ENCODE peak calls at places on chromosomes 5 and 9, in seven cellular contexts. T, H, O, Q, I, W and A are unnamed samples.
A peak's percentile ranks its signal among the peaks of the same experiment; 100 is the strongest.

GRCh38 chr5:111672126-111672525 is 84.9 kb downstream of the NREP start:
- DNase-seq in T (no peak), H (no peak), O (no peak), Q (no peak), I (no peak), W (no peak), A (no peak)

GRCh38 chr5:166768536-166768935 is 1522.9 kb upstream of the WWC1 start:
- DNase-seq in T (no peak), H (no peak), O (peak; percentile 19), Q (no peak), I (no peak), W (no peak), A (no peak)

GRCh38 chr5:82045526-82046267 is 73.9 kb downstream of the ATG10 start:
- DNase-seq in T (no peak), H (no peak), O (peak; percentile 72), Q (no peak), I (no peak), W (no peak), A (no peak)

GRCh38 chr5:154386952-154387629 is 58.7 kb upstream of the SAP30L start:
- DNase-seq in T (no peak), H (no peak), O (no peak), Q (no peak), I (no peak), W (no peak), A (no peak)

GRCh38 chr5:159553792-159554191 is 223.5 kb upstream of the IL12B start:
- DNase-seq in T (no peak), H (no peak), O (no peak), Q (no peak), I (no peak), W (no peak), A (no peak)

GRCh38 chr9:98851730-98852462 is 44.4 kb downstream of the GALNT12 start:
- DNase-seq in T (no peak), H (no peak), O (no peak), Q (no peak), I (no peak), W (no peak), A (no peak)

GRCh38 chr9:119526703-119527102 is 157.5 kb upstream of the BRINP1 start:
- DNase-seq in T (no peak), H (no peak), O (no peak), Q (no peak), I (peak; percentile 5), W (no peak), A (no peak)

GRCh38 chr9:137763271-137763955 is 114.2 kb upstream of the CACNA1B start:
- DNase-seq in T (no peak), H (no peak), O (no peak), Q (no peak), I (no peak), W (no peak), A (no peak)

GRCh38 chr9:4739587-4740372 is 1.2 kb downstream of the AK3 start:
- DNase-seq in T (no peak), H (no peak), O (peak; percentile 32), Q (peak; percentile 46), I (no peak), W (no peak), A (no peak)

GRCh38 chr5:41071242-41071641 is at the start of gene MROH2B:
- DNase-seq in T (no peak), H (no peak), O (no peak), Q (no peak), I (no peak), W (no peak), A (no peak)

GRCh38 chr5:6790346-6790865 is 77.2 kb downstream of the TENT4A start:
- DNase-seq in T (no peak), H (no peak), O (no peak), Q (no peak), I (no peak), W (no peak), A (no peak)

GRCh38 chr5:136046231-136046630 is 17.4 kb downstream of the TGFBI start:
- DNase-seq in T (no peak), H (no peak), O (no peak), Q (no peak), I (no peak), W (no peak), A (no peak)

GRCh38 chr5:105680858-105681257 is 1989.9 kb downstream of the EFNA5 start:
- DNase-seq in T (no peak), H (no peak), O (no peak), Q (no peak), I (no peak), W (no peak), A (no peak)

GRCh38 chr5:58447231-58447630 is 12.7 kb downstream of the PLK2 start:
- DNase-seq in T (no peak), H (no peak), O (no peak), Q (no peak), I (no peak), W (no peak), A (no peak)

GRCh38 chr5:57692582-57693487 is 210.2 kb upstream of the ACTBL2 start:
- DNase-seq in T (peak; percentile 3), H (no peak), O (peak; percentile 96), Q (peak; percentile 8), I (peak; percentile 74), W (peak; percentile 79), A (peak; percentile 46)

GRCh38 chr9:114384836-114385411 is 2.9 kb downstream of the AKNA start:
- DNase-seq in T (no peak), H (no peak), O (no peak), Q (no peak), I (no peak), W (no peak), A (no peak)

GRCh38 chr9:114383866-114384231 is 3.9 kb downstream of the AKNA start:
- DNase-seq in T (no peak), H (peak; percentile 74), O (no peak), Q (no peak), I (no peak), W (no peak), A (no peak)

GRCh38 chr9:114386886-114387677 is 700 bp downstream of the AKNA start:
- DNase-seq in T (no peak), H (peak; percentile 64), O (peak; percentile 34), Q (peak; percentile 35), I (peak; percentile 34), W (peak; percentile 54), A (no peak)

GRCh38 chr9:114386361-114386885 is 1.4 kb downstream of the AKNA start:
- DNase-seq in T (no peak), H (no peak), O (no peak), Q (no peak), I (no peak), W (no peak), A (no peak)

DNA sequence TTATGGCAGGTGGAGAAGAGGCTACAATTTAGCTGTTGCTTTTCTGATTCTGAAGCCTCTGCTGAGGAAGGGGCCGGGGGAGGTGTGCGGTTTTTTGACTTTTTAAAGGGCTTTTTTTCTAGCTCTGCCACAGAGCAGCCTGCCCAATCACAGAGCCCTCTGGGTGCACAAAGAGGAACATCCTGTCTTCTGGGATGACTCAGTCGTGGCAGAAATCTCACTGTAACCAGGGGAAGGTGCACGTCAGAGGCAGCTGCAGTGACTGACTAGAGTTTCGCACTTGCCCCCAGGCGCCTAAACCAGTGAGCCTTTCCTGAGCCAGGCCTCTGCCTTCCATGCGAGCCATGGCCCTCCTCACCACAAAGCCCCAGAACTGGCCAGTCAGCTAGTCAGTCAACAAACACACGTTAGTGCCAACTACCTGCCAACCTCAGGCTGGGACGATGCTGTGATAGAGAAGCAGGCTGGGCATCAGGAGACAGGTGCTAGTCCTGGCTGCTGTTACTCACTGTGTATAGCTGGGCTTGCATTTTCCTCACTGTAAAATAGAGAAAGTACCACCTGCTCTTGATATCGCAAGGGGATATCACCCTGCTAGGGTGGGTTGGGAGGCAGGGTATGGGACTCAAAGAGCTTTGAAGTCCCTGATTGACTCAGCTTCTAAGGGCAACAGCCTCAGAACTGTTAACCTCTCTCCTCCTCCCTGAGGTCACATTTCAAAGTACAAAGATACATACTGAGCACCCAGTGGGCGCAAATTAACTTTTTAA is 2.2 kb downstream of the AKNA start:
- DNase-seq in T (peak; percentile 97), H (peak; percentile 90), O (peak; percentile 88), Q (peak; percentile 97), I (peak; percentile 68), W (peak; percentile 85), A (no peak)
- H3K4me3 ChIP-seq in T (peak overlapping the region; percentile 72), H (peak overlapping the region; percentile 89), O (no peak overlapping the region), Q (peak overlapping the region; percentile 93), I (peak overlapping the region; percentile 68), W (peak overlapping the region; percentile 55), A (no peak overlapping the region)

DNA sequence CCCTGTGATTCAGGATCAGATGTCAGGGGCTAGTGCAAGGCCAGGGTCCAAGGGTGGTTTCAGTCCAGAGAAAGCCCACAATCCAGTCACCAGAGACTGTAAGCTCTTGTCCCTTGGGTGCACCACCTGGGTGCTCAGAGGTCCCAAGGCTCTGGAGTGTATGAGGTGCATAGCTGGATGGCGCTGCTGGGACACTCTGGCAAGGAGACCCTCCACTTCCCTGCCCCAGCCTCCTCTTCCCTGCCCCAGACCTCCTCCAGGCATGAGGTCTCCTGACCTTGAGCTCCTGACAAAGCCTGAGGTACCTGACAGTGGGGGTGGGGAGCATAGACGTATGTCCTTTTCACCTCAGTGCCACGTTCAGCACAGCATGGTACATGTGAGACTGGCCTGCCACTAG is 7.0 kb downstream of the CSF2 start:
- DNase-seq in T (no peak), H (no peak), O (no peak), Q (no peak), I (no peak), W (no peak), A (no peak)
- TF ChIP-seq CTCF in T (no peak), H (no peak), O (no peak), Q (no peak), I (no peak), W (no peak), A (no peak)

GRCh38 chr9:101394687-101395086 is 3.7 kb downstream of the MRPL50 start:
- DNase-seq in T (no peak), H (no peak), O (no peak), Q (no peak), I (no peak), W (no peak), A (no peak)

GRCh38 chr9:101388507-101388993 is 3.7 kb upstream of the BAAT start:
- DNase-seq in T (no peak), H (no peak), O (no peak), Q (no peak), I (no peak), W (no peak), A (peak; percentile 49)

GRCh38 chr9:101397746-101398334 is 578 bp downstream of the MRPL50 start:
- DNase-seq in T (no peak), H (no peak), O (no peak), Q (peak; percentile 34), I (no peak), W (no peak), A (no peak)

GRCh38 chr9:101387871-101388506 is 3.2 kb upstream of the BAAT start:
- DNase-seq in T (no peak), H (no peak), O (peak; percentile 53), Q (peak; percentile 28), I (no peak), W (no peak), A (peak; percentile 78)

DNA sequence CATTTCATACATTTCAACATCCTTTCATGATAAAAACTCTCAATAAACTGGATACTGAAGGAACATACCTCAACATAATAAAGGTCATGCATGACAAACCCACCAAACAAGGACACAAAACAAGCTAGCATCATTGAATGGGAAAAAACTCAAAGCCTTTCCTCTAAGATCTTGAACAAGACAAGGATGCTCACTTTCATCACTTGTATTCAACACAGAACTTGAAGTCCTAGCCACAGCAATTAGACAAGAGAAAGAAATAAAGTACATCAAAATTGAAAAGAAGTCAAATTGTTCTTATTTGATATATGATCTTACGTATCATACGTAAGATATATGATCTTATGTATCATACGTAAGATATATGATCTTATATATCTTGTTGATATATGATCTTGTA is 5.3 kb downstream of the MRPL50 start:
- DNase-seq in T (no peak), H (no peak), O (no peak), Q (no peak), I (no peak), W (no peak), A (no peak)
- H3K4me3 ChIP-seq in T (no peak overlapping the region), H (no peak overlapping the region), O (no peak overlapping the region), Q (no peak overlapping the region), I (no peak overlapping the region), W (no peak overlapping the region), A (no peak overlapping the region)

GRCh38 chr5:176319827-176320554 is 41.6 kb downstream of the KIAA1191 start:
- DNase-seq in T (no peak), H (no peak), O (peak; percentile 15), Q (peak; percentile 3), I (no peak), W (no peak), A (no peak)
- TF ChIP-seq CTCF in T (peak; percentile 31), H (no peak), O (peak; percentile 17), Q (no peak), I (peak; percentile 18), W (no peak), A (peak; percentile 28)